ENCODE peak calls at places on chromosomes 7 and 10, in seven cellular contexts. One of them, this sample, is unnamed.

GRCh38 chr7:135920478-135920877 is 56.7 kb downstream of the MTPN start:
- DNase-seq in thoracic aorta: no peak
- DNase-seq in SJSA1: no peak
- DNase-seq in NCI-H1436: no peak
- DNase-seq in uterus: no peak
- DNase-seq in stimulated activated CD8-positive, alpha-beta memory T cell treated with anti-CD3 and anti-CD28 coated beads, Interleukin-2, amount 100 ng/mL, for 48 hours: no peak
- DNase-seq in iris pigment epithelial cell: no peak
- DNase-seq in this sample: no peak

GRCh38 chr10:91887075-91887899 is 22.0 kb downstream of the FGFBP3 start:
- DNase-seq in SJSA1: no peak
- DNase-seq in stimulated activated CD8-positive, alpha-beta memory T cell treated with anti-CD3 and anti-CD28 coated beads, Interleukin-2, amount 100 ng/mL, for 48 hours: no peak
- DNase-seq in thoracic aorta: no peak
- DNase-seq in uterus: peak
- DNase-seq in NCI-H1436: peak
- DNase-seq in iris pigment epithelial cell: peak
- DNase-seq in this sample: peak

GRCh38 chr10:30553018-30553624 is 76.4 kb downstream of the LYZL2 start:
- DNase-seq in SJSA1: no peak
- DNase-seq in uterus: no peak
- DNase-seq in NCI-H1436: no peak
- DNase-seq in thoracic aorta: no peak
- DNase-seq in stimulated activated CD8-positive, alpha-beta memory T cell treated with anti-CD3 and anti-CD28 coated beads, Interleukin-2, amount 100 ng/mL, for 48 hours: no peak
- DNase-seq in iris pigment epithelial cell: no peak
- DNase-seq in this sample: no peak

GRCh38 chr10:90977855-90978486 is 57.1 kb upstream of the ANKRD1 start:
- DNase-seq in SJSA1: peak
- DNase-seq in NCI-H1436: no peak
- DNase-seq in iris pigment epithelial cell: no peak
- DNase-seq in stimulated activated CD8-positive, alpha-beta memory T cell treated with anti-CD3 and anti-CD28 coated beads, Interleukin-2, amount 100 ng/mL, for 48 hours: no peak
- DNase-seq in uterus: no peak
- DNase-seq in thoracic aorta: no peak
- DNase-seq in this sample: no peak

GRCh38 chr7:148078126-148078525 is 512.4 kb upstream of the C7orf33 start:
- DNase-seq in stimulated activated CD8-positive, alpha-beta memory T cell treated with anti-CD3 and anti-CD28 coated beads, Interleukin-2, amount 100 ng/mL, for 48 hours: no peak
- DNase-seq in SJSA1: no peak
- DNase-seq in uterus: no peak
- DNase-seq in iris pigment epithelial cell: no peak
- DNase-seq in NCI-H1436: no peak
- DNase-seq in thoracic aorta: no peak
- DNase-seq in this sample: no peak

GRCh38 chr7:120077777-120078176 is 195.2 kb upstream of the KCND2 start:
- DNase-seq in iris pigment epithelial cell: no peak
- DNase-seq in stimulated activated CD8-positive, alpha-beta memory T cell treated with anti-CD3 and anti-CD28 coated beads, Interleukin-2, amount 100 ng/mL, for 48 hours: no peak
- DNase-seq in uterus: no peak
- DNase-seq in SJSA1: no peak
- DNase-seq in NCI-H1436: no peak
- DNase-seq in thoracic aorta: no peak
- DNase-seq in this sample: no peak

GRCh38 chr10:42783181-42783549 is 570 bp downstream of the BMS1 start:
- DNase-seq in stimulated activated CD8-positive, alpha-beta memory T cell treated with anti-CD3 and anti-CD28 coated beads, Interleukin-2, amount 100 ng/mL, for 48 hours: no peak
- DNase-seq in thoracic aorta: no peak
- DNase-seq in uterus: no peak
- DNase-seq in NCI-H1436: peak
- DNase-seq in SJSA1: peak
- DNase-seq in iris pigment epithelial cell: peak
- DNase-seq in this sample: no peak

GRCh38 chr10:7622969-7623368 is 43.8 kb downstream of the ITIH5 start:
- DNase-seq in stimulated activated CD8-positive, alpha-beta memory T cell treated with anti-CD3 and anti-CD28 coated beads, Interleukin-2, amount 100 ng/mL, for 48 hours: no peak
- DNase-seq in NCI-H1436: no peak
- DNase-seq in iris pigment epithelial cell: no peak
- DNase-seq in SJSA1: no peak
- DNase-seq in thoracic aorta: no peak
- DNase-seq in uterus: no peak
- DNase-seq in this sample: no peak

GRCh38 chr7:46533946-46534345 is 612.9 kb upstream of the IGFBP3 start:
- DNase-seq in stimulated activated CD8-positive, alpha-beta memory T cell treated with anti-CD3 and anti-CD28 coated beads, Interleukin-2, amount 100 ng/mL, for 48 hours: no peak
- DNase-seq in iris pigment epithelial cell: no peak
- DNase-seq in NCI-H1436: no peak
- DNase-seq in uterus: no peak
- DNase-seq in thoracic aorta: no peak
- DNase-seq in SJSA1: no peak
- DNase-seq in this sample: no peak

GRCh38 chr10:84138478-84139125 is 707 bp upstream of the GHITM start:
- DNase-seq in stimulated activated CD8-positive, alpha-beta memory T cell treated with anti-CD3 and anti-CD28 coated beads, Interleukin-2, amount 100 ng/mL, for 48 hours: peak
- DNase-seq in thoracic aorta: peak
- DNase-seq in iris pigment epithelial cell: peak
- DNase-seq in SJSA1: peak
- DNase-seq in uterus: no peak
- DNase-seq in NCI-H1436: no peak
- DNase-seq in this sample: peak

GRCh38 chr10:72038458-72039001 is 49.8 kb downstream of the SPOCK2 start:
- DNase-seq in SJSA1: no peak
- DNase-seq in stimulated activated CD8-positive, alpha-beta memory T cell treated with anti-CD3 and anti-CD28 coated beads, Interleukin-2, amount 100 ng/mL, for 48 hours: no peak
- DNase-seq in thoracic aorta: no peak
- DNase-seq in iris pigment epithelial cell: no peak
- DNase-seq in NCI-H1436: no peak
- DNase-seq in uterus: no peak
- DNase-seq in this sample: no peak

GRCh38 chr7:157973971-157974677 is 613.5 kb downstream of the PTPRN2 start:
- DNase-seq in uterus: no peak
- DNase-seq in stimulated activated CD8-positive, alpha-beta memory T cell treated with anti-CD3 and anti-CD28 coated beads, Interleukin-2, amount 100 ng/mL, for 48 hours: no peak
- DNase-seq in NCI-H1436: no peak
- DNase-seq in thoracic aorta: no peak
- DNase-seq in iris pigment epithelial cell: no peak
- DNase-seq in SJSA1: no peak
- DNase-seq in this sample: no peak

GRCh38 chr10:78442836-78443550 is 409.3 kb downstream of the RPS24 start:
- DNase-seq in iris pigment epithelial cell: no peak
- DNase-seq in stimulated activated CD8-positive, alpha-beta memory T cell treated with anti-CD3 and anti-CD28 coated beads, Interleukin-2, amount 100 ng/mL, for 48 hours: no peak
- DNase-seq in uterus: no peak
- DNase-seq in SJSA1: no peak
- DNase-seq in NCI-H1436: no peak
- DNase-seq in thoracic aorta: no peak
- DNase-seq in this sample: no peak

GRCh38 chr10:10527861-10528562 is 489.7 kb upstream of the CELF2 start:
- DNase-seq in iris pigment epithelial cell: no peak
- DNase-seq in stimulated activated CD8-positive, alpha-beta memory T cell treated with anti-CD3 and anti-CD28 coated beads, Interleukin-2, amount 100 ng/mL, for 48 hours: no peak
- DNase-seq in NCI-H1436: no peak
- DNase-seq in thoracic aorta: no peak
- DNase-seq in SJSA1: no peak
- DNase-seq in uterus: no peak
- DNase-seq in this sample: no peak

GRCh38 chr10:114349505-114350211 is 54.6 kb downstream of the AFAP1L2 start:
- DNase-seq in SJSA1: no peak
- DNase-seq in thoracic aorta: no peak
- DNase-seq in uterus: peak
- DNase-seq in stimulated activated CD8-positive, alpha-beta memory T cell treated with anti-CD3 and anti-CD28 coated beads, Interleukin-2, amount 100 ng/mL, for 48 hours: no peak
- DNase-seq in iris pigment epithelial cell: no peak
- DNase-seq in NCI-H1436: no peak
- DNase-seq in this sample: no peak

This sample was measured in GM13976.